ENCODE peak calls at places on chromosomes 7 and 10, in nine cellular contexts. H, C, B, K, N, S, P, I and G are unnamed samples.

GRCh38 chr7:155358948-155359712 is 61.5 kb downstream of the INSIG1 start:
- DNase-seq in H (no peak), C (no peak), B (no peak), K (no peak), N (no peak), S (no peak), P (no peak), I (no peak), G (no peak)

GRCh38 chr10:132347211-132347930 is 15.4 kb downstream of the LRRC27 start:
- DNase-seq in H (no peak), C (no peak), B (no peak), K (no peak), N (no peak), S (no peak), P (no peak), I (no peak), G (no peak)

GRCh38 chr7:64574481-64575159 is 11.7 kb upstream of the ZNF680 start:
- DNase-seq in H (no peak), C (peak), B (no peak), K (no peak), N (no peak), S (peak), P (no peak), I (no peak), G (no peak)

GRCh38 chr7:93461350-93461749 is 113.2 kb downstream of the CALCR start:
- DNase-seq in H (no peak), C (no peak), B (no peak), K (no peak), N (peak), S (no peak), P (no peak), I (no peak), G (peak)

GRCh38 chr7:128894101-128894440 is 16.4 kb downstream of the KCP start:
- DNase-seq in H (no peak), C (no peak), B (no peak), K (no peak), N (no peak), S (no peak), P (no peak), I (no peak), G (no peak)

GRCh38 chr10:92573091-92573797 is 649 bp downstream of the IDE start:
- DNase-seq in H (no peak), C (peak), B (peak), K (peak), N (no peak), S (peak), P (no peak), I (peak), G (peak)

GRCh38 chr10:99235469-99235871 is at the start of gene HPSE2:
- DNase-seq in H (no peak), C (no peak), B (no peak), K (no peak), N (no peak), S (no peak), P (no peak), I (no peak), G (no peak)

GRCh38 chr7:11768263-11768662 is 63.7 kb downstream of the THSD7A start:
- DNase-seq in H (no peak), C (no peak), B (no peak), K (no peak), N (no peak), S (no peak), P (no peak), I (no peak), G (no peak)

GRCh38 chr7:143318661-143319060 is 2.8 kb downstream of the CLCN1 start:
- DNase-seq in H (no peak), C (peak), B (no peak), K (no peak), N (no peak), S (no peak), P (no peak), I (no peak), G (no peak)

GRCh38 chr10:67779455-67780205 is 58.4 kb downstream of the DNAJC12 start:
- DNase-seq in H (peak), C (peak), B (no peak), K (peak), N (peak), S (peak), P (peak), I (peak), G (peak)

GRCh38 chr7:36082216-36082615 is 70.8 kb upstream of the EEPD1 start:
- DNase-seq in H (no peak), C (no peak), B (no peak), K (no peak), N (no peak), S (no peak), P (no peak), I (no peak), G (no peak)

GRCh38 chr10:131233611-131234258 is 77.8 kb downstream of the TCERG1L start:
- DNase-seq in H (no peak), C (no peak), B (no peak), K (no peak), N (no peak), S (no peak), P (no peak), I (no peak), G (no peak)